ENCODE peak calls at places on chromosomes 1 and 21, in four cellular contexts. H is epithelial cell of esophagus, M is lower lobe of right lung, S is WTC11. R is an unnamed sample.

GRCh38 chr1:84365225-84366221 is 32.8 kb upstream of the DNASE2B start:
- DNase-seq in H (peak), S (no peak), M (peak), R (no peak)

GRCh38 chr1:74534241-74534640 is 21.8 kb upstream of the LRRC53 start:
- DNase-seq in H (no peak), S (no peak), M (no peak), R (no peak)

GRCh38 chr1:23224721-23225648 is 7.7 kb upstream of the HTR1D start:
- DNase-seq in M (no peak), H (peak), S (no peak), R (no peak)

GRCh38 chr1:240739139-240739538 is 127.2 kb upstream of the GREM2 start:
- DNase-seq in H (no peak), S (no peak), M (no peak), R (no peak)

GRCh38 chr1:205589618-205590456 is 42.0 kb downstream of the ELK4 start:
- DNase-seq in M (no peak), S (no peak), H (no peak), R (peak)

GRCh38 chr21:21463456-21463855 is 465.2 kb downstream of the NCAM2 start:
- DNase-seq in S (no peak), M (no peak), H (no peak), R (no peak)

GRCh38 chr1:220371324-220371723 is 99.1 kb upstream of the RAB3GAP2 start:
- DNase-seq in S (peak), M (no peak), H (peak), R (no peak)

GRCh38 chr1:66282885-66283284 is 251.1 kb upstream of the SGIP1 start:
- DNase-seq in S (no peak), H (no peak), M (no peak), R (no peak)

GRCh38 chr1:20552728-20553571 is 577 bp downstream of the FAM43B start:
- DNase-seq in S (peak), M (no peak), H (peak), R (no peak)

GRCh38 chr1:231959225-231959884 is 332.8 kb downstream of the DISC1 start:
- DNase-seq in S (no peak), M (no peak), H (no peak), R (no peak)

GRCh38 chr1:234658143-234658542 is 48.2 kb upstream of the IRF2BP2 start:
- DNase-seq in H (peak), S (no peak), M (peak), R (no peak)

GRCh38 chr1:168288311-168289052 is 7.8 kb downstream of the TBX19 start:
- DNase-seq in M (no peak), S (no peak), H (peak), R (no peak)

GRCh38 chr1:7177021-7177420 is 391.8 kb downstream of the CAMTA1 start:
- DNase-seq in H (no peak), M (no peak), S (peak), R (no peak)

GRCh38 chr21:42537106-42537742 is 23.6 kb downstream of the SLC37A1 start:
- DNase-seq in S (peak), H (peak), M (no peak), R (no peak)

GRCh38 chr1:19654386-19654785 is 10.3 kb downstream of the NBL1 start:
- DNase-seq in M (no peak), S (no peak), H (peak), R (no peak)

GRCh38 chr1:33152685-33153432 is 29.0 kb downstream of the TRIM62 start:
- DNase-seq in H (no peak), M (no peak), S (peak), R (no peak)

GRCh38 chr1:236736761-236737160 is 50.5 kb downstream of the ACTN2 start:
- DNase-seq in H (no peak), M (no peak), S (no peak), R (no peak)

GRCh38 chr1:25795955-25796806 is 3.8 kb upstream of the SELENON start:
- DNase-seq in M (peak), S (no peak), H (peak), R (no peak)

GRCh38 chr1:226403522-226404034 is 4.3 kb downstream of the PARP1 start:
- DNase-seq in H (peak), M (no peak), S (peak), R (no peak)

GRCh38 chr1:232620356-232620841 is 9.5 kb downstream of the SIPA1L2 start:
- DNase-seq in S (no peak), H (peak), M (no peak), R (no peak)

GRCh38 chr1:204088596-204088995 is 15.7 kb downstream of the SOX13 start:
- DNase-seq in H (no peak), M (no peak), S (no peak), R (no peak)

GRCh38 chr1:204087893-204088528 is 15.1 kb downstream of the SOX13 start:
- DNase-seq in M (no peak), H (no peak), S (no peak), R (no peak)

GRCh38 chr1:204085876-204086275 is 13.0 kb downstream of the SOX13 start:
- DNase-seq in H (peak), M (no peak), S (no peak), R (no peak)

GRCh38 chr1:204089044-204089751 is 16.3 kb downstream of the SOX13 start:
- DNase-seq in S (no peak), M (no peak), H (peak), R (no peak)

GRCh38 chr1:204087181-204087892 is 14.4 kb downstream of the SOX13 start:
- DNase-seq in H (no peak), S (no peak), M (no peak), R (no peak)
- TF ChIP-seq CTCF in H (no peak), S (no peak), M (no peak), R (no peak)

GRCh38 chr1:30514945-30515344 is 208.4 kb downstream of the MATN1 start:
- DNase-seq in S (no peak), H (no peak), M (no peak), R (peak)

GRCh38 chr1:30518186-30518585 is 205.2 kb downstream of the MATN1 start:
- DNase-seq in M (no peak), H (no peak), S (no peak), R (peak)

GRCh38 chr1:30515746-30516504 is 207.5 kb downstream of the MATN1 start:
- DNase-seq in H (no peak), S (no peak), M (no peak), R (peak)

GRCh38 chr1:30518696-30519095 is 204.7 kb downstream of the MATN1 start:
- DNase-seq in S (no peak), H (no peak), M (no peak), R (no peak)

GRCh38 chr1:30516505-30516858 is 206.9 kb downstream of the MATN1 start:
- DNase-seq in S (no peak), M (no peak), H (no peak), R (peak)
- TF ChIP-seq CTCF in S (no peak), M (no peak), H (no peak), R (no peak)

GRCh38 chr1:55898191-55898590 is 681.2 kb downstream of the PLPP3 start:
- DNase-seq in H (peak), M (no peak), S (no peak), R (no peak)

GRCh38 chr1:55888685-55889317 is 673.6 kb upstream of the USP24 start:
- DNase-seq in S (no peak), M (no peak), H (no peak), R (no peak)

GRCh38 chr1:55894521-55894920 is 679.4 kb upstream of the USP24 start:
- DNase-seq in H (no peak), M (no peak), S (no peak), R (no peak)

GRCh38 chr1:55896210-55896609 is 681.0 kb upstream of the USP24 start:
- DNase-seq in H (no peak), S (no peak), M (no peak), R (no peak)

DNA sequence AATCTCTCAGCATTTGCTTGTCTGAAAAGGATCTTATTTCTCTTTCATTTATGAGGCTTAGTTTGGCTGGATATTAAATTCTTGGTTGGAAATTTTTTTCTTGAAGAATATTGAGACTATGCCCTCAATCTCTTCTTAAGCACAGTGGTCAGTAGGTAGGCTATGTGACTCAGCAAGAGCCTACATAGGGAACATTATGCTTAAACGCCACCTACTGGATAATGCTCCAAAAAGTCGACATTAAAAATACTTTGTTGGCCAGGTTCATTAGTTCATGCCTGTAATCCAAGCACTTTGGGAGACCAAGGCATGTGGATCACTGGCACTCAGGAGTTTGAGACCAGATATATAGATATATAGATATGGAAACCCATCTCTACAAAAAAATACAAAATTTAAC is 678.0 kb upstream of the USP24 start:
- DNase-seq in M (no peak), H (peak), S (no peak), R (no peak)
- TF ChIP-seq CTCF in M (peak), H (peak), S (no peak), R (peak)

DNA sequence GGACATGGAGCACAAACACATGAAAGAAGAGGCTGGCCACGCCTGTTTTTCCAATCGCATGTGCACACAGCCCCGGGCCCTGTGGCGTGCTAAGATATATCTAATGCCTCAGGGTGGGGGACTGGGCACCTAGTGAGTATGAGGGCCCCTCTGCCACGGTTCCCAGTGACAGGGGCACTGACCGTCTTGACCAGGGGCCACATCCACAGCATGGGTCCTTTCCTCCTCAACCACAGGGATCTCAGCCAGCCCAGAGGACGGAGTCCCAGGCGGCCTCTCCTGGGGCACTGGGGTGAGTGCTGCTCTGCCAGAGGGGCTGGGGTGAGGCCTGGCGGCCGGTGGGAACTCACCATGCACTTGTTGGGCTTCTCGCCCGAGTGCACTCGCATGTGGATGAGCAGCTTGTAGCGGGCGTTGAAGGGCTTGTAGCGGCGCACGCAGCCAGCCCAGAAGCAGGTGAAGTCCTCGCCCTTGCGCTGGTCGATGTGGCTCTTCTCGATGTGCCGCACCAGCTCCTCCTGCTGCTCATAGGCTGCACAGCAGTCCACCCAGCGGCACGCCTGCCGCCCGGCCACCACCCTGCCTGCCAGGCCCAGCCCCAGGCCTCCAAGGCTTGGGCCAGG is 134.7 kb downstream of the DMRTB1 start:
- DNase-seq in S (peak), H (peak), M (peak), R (no peak)
- TF ChIP-seq CTCF in S (peak), H (peak), M (peak), R (peak)

GRCh38 chr1:14836426-14837140 is 238.1 kb downstream of the KAZN start:
- DNase-seq in M (no peak), S (no peak), H (no peak), R (no peak)
- TF ChIP-seq CTCF in M (no peak), S (no peak), H (no peak), R (no peak)

GRCh38 chr1:222828939-222829338 is 14.1 kb downstream of the DISP1 start:
- DNase-seq in M (no peak), H (no peak), S (no peak), R (no peak)
- TF ChIP-seq CTCF in M (no peak), H (peak), S (no peak), R (peak)

R was measured in type B pancreatic cell.